ENCODE peak calls at places on chromosomes 16 and 17, in nine cellular contexts. One of them, this sample, is unnamed.

GRCh38 chr17:80117491-80118401 is 16.4 kb downstream of the GAA start:
- DNase-seq in NCI-H1105: no peak
- DNase-seq in activated CD8-positive, alpha-beta memory T cell treated with anti-CD3 and anti-CD28 coated beads for 48 hours: no peak
- DNase-seq in mesenchymal stem cell: no peak
- DNase-seq in activated naive CD4-positive, alpha-beta T cell treated with anti-CD3 and anti-CD28 coated beads, Interleukin-2, amount 10 ng/mL, durations not matched to agents 7 days and 5 days: no peak
- DNase-seq in kidney epithelial cell: no peak
- DNase-seq in HEK293T: no peak
- DNase-seq in GM23338: no peak
- DNase-seq in stimulated activated CD4-positive, alpha-beta T cell treated with anti-CD3 and anti-CD28 coated beads, Interleukin-1b, Interleukin-23, amount 100 ng/mL, for 24 hours: no peak
- DNase-seq in this sample: no peak

GRCh38 chr17:20852541-20853370 is 190.1 kb downstream of the USP22 start:
- DNase-seq in NCI-H1105: peak
- DNase-seq in activated CD8-positive, alpha-beta memory T cell treated with anti-CD3 and anti-CD28 coated beads for 48 hours: no peak
- DNase-seq in mesenchymal stem cell: peak
- DNase-seq in activated naive CD4-positive, alpha-beta T cell treated with anti-CD3 and anti-CD28 coated beads, Interleukin-2, amount 10 ng/mL, durations not matched to agents 7 days and 5 days: peak
- DNase-seq in kidney epithelial cell: no peak
- DNase-seq in HEK293T: peak
- DNase-seq in GM23338: peak
- DNase-seq in stimulated activated CD4-positive, alpha-beta T cell treated with anti-CD3 and anti-CD28 coated beads, Interleukin-1b, Interleukin-23, amount 100 ng/mL, for 24 hours: no peak
- DNase-seq in this sample: peak

GRCh38 chr16:65964752-65965151 is 401.7 kb upstream of the CDH5 start:
- DNase-seq in NCI-H1105: no peak
- DNase-seq in activated CD8-positive, alpha-beta memory T cell treated with anti-CD3 and anti-CD28 coated beads for 48 hours: no peak
- DNase-seq in mesenchymal stem cell: no peak
- DNase-seq in activated naive CD4-positive, alpha-beta T cell treated with anti-CD3 and anti-CD28 coated beads, Interleukin-2, amount 10 ng/mL, durations not matched to agents 7 days and 5 days: no peak
- DNase-seq in kidney epithelial cell: no peak
- DNase-seq in HEK293T: no peak
- DNase-seq in GM23338: peak
- DNase-seq in stimulated activated CD4-positive, alpha-beta T cell treated with anti-CD3 and anti-CD28 coated beads, Interleukin-1b, Interleukin-23, amount 100 ng/mL, for 24 hours: no peak
- DNase-seq in this sample: no peak

GRCh38 chr16:67200491-67200890 is 1.6 kb downstream of the ELMO3 start:
- DNase-seq in NCI-H1105: no peak
- DNase-seq in activated CD8-positive, alpha-beta memory T cell treated with anti-CD3 and anti-CD28 coated beads for 48 hours: no peak
- DNase-seq in mesenchymal stem cell: no peak
- DNase-seq in activated naive CD4-positive, alpha-beta T cell treated with anti-CD3 and anti-CD28 coated beads, Interleukin-2, amount 10 ng/mL, durations not matched to agents 7 days and 5 days: no peak
- DNase-seq in kidney epithelial cell: no peak
- DNase-seq in HEK293T: no peak
- DNase-seq in GM23338: no peak
- DNase-seq in stimulated activated CD4-positive, alpha-beta T cell treated with anti-CD3 and anti-CD28 coated beads, Interleukin-1b, Interleukin-23, amount 100 ng/mL, for 24 hours: no peak
- DNase-seq in this sample: no peak

GRCh38 chr17:61402978-61403845 is 3.6 kb downstream of the TBX2 start:
- DNase-seq in NCI-H1105: peak
- DNase-seq in activated CD8-positive, alpha-beta memory T cell treated with anti-CD3 and anti-CD28 coated beads for 48 hours: no peak
- DNase-seq in mesenchymal stem cell: peak
- DNase-seq in activated naive CD4-positive, alpha-beta T cell treated with anti-CD3 and anti-CD28 coated beads, Interleukin-2, amount 10 ng/mL, durations not matched to agents 7 days and 5 days: peak
- DNase-seq in kidney epithelial cell: no peak
- DNase-seq in HEK293T: no peak
- DNase-seq in GM23338: peak
- DNase-seq in stimulated activated CD4-positive, alpha-beta T cell treated with anti-CD3 and anti-CD28 coated beads, Interleukin-1b, Interleukin-23, amount 100 ng/mL, for 24 hours: no peak
- DNase-seq in this sample: no peak

GRCh38 chr17:64641499-64641898 is 20.6 kb downstream of the SMURF2 start:
- DNase-seq in NCI-H1105: no peak
- DNase-seq in activated CD8-positive, alpha-beta memory T cell treated with anti-CD3 and anti-CD28 coated beads for 48 hours: no peak
- DNase-seq in mesenchymal stem cell: peak
- DNase-seq in activated naive CD4-positive, alpha-beta T cell treated with anti-CD3 and anti-CD28 coated beads, Interleukin-2, amount 10 ng/mL, durations not matched to agents 7 days and 5 days: no peak
- DNase-seq in kidney epithelial cell: no peak
- DNase-seq in HEK293T: peak
- DNase-seq in GM23338: no peak
- DNase-seq in stimulated activated CD4-positive, alpha-beta T cell treated with anti-CD3 and anti-CD28 coated beads, Interleukin-1b, Interleukin-23, amount 100 ng/mL, for 24 hours: no peak
- DNase-seq in this sample: no peak

GRCh38 chr16:27291106-27291505 is 22.5 kb upstream of the NSMCE1 start:
- DNase-seq in NCI-H1105: no peak
- DNase-seq in activated CD8-positive, alpha-beta memory T cell treated with anti-CD3 and anti-CD28 coated beads for 48 hours: no peak
- DNase-seq in mesenchymal stem cell: no peak
- DNase-seq in activated naive CD4-positive, alpha-beta T cell treated with anti-CD3 and anti-CD28 coated beads, Interleukin-2, amount 10 ng/mL, durations not matched to agents 7 days and 5 days: no peak
- DNase-seq in kidney epithelial cell: no peak
- DNase-seq in HEK293T: no peak
- DNase-seq in GM23338: no peak
- DNase-seq in stimulated activated CD4-positive, alpha-beta T cell treated with anti-CD3 and anti-CD28 coated beads, Interleukin-1b, Interleukin-23, amount 100 ng/mL, for 24 hours: no peak
- DNase-seq in this sample: no peak

GRCh38 chr16:66324785-66325184 is 41.7 kb upstream of the CDH5 start:
- DNase-seq in NCI-H1105: no peak
- DNase-seq in activated CD8-positive, alpha-beta memory T cell treated with anti-CD3 and anti-CD28 coated beads for 48 hours: no peak
- DNase-seq in mesenchymal stem cell: peak
- DNase-seq in activated naive CD4-positive, alpha-beta T cell treated with anti-CD3 and anti-CD28 coated beads, Interleukin-2, amount 10 ng/mL, durations not matched to agents 7 days and 5 days: no peak
- DNase-seq in kidney epithelial cell: no peak
- DNase-seq in HEK293T: peak
- DNase-seq in GM23338: peak
- DNase-seq in stimulated activated CD4-positive, alpha-beta T cell treated with anti-CD3 and anti-CD28 coated beads, Interleukin-1b, Interleukin-23, amount 100 ng/mL, for 24 hours: no peak
- DNase-seq in this sample: peak

GRCh38 chr17:61723183-61723582 is 132.2 kb upstream of the NACA2 start:
- DNase-seq in NCI-H1105: no peak
- DNase-seq in activated CD8-positive, alpha-beta memory T cell treated with anti-CD3 and anti-CD28 coated beads for 48 hours: no peak
- DNase-seq in mesenchymal stem cell: no peak
- DNase-seq in activated naive CD4-positive, alpha-beta T cell treated with anti-CD3 and anti-CD28 coated beads, Interleukin-2, amount 10 ng/mL, durations not matched to agents 7 days and 5 days: no peak
- DNase-seq in kidney epithelial cell: no peak
- DNase-seq in HEK293T: no peak
- DNase-seq in GM23338: no peak
- DNase-seq in stimulated activated CD4-positive, alpha-beta T cell treated with anti-CD3 and anti-CD28 coated beads, Interleukin-1b, Interleukin-23, amount 100 ng/mL, for 24 hours: no peak
- DNase-seq in this sample: no peak

GRCh38 chr16:77692612-77693011 is 29.7 kb upstream of the NUDT7 start:
- DNase-seq in NCI-H1105: no peak
- DNase-seq in activated CD8-positive, alpha-beta memory T cell treated with anti-CD3 and anti-CD28 coated beads for 48 hours: no peak
- DNase-seq in mesenchymal stem cell: no peak
- DNase-seq in activated naive CD4-positive, alpha-beta T cell treated with anti-CD3 and anti-CD28 coated beads, Interleukin-2, amount 10 ng/mL, durations not matched to agents 7 days and 5 days: no peak
- DNase-seq in kidney epithelial cell: no peak
- DNase-seq in HEK293T: no peak
- DNase-seq in GM23338: no peak
- DNase-seq in stimulated activated CD4-positive, alpha-beta T cell treated with anti-CD3 and anti-CD28 coated beads, Interleukin-1b, Interleukin-23, amount 100 ng/mL, for 24 hours: no peak
- DNase-seq in this sample: no peak

GRCh38 chr17:35890774-35891155 is 10.6 kb upstream of the CCL5 start:
- DNase-seq in NCI-H1105: peak
- DNase-seq in activated CD8-positive, alpha-beta memory T cell treated with anti-CD3 and anti-CD28 coated beads for 48 hours: no peak
- DNase-seq in mesenchymal stem cell: no peak
- DNase-seq in activated naive CD4-positive, alpha-beta T cell treated with anti-CD3 and anti-CD28 coated beads, Interleukin-2, amount 10 ng/mL, durations not matched to agents 7 days and 5 days: peak
- DNase-seq in kidney epithelial cell: no peak
- DNase-seq in HEK293T: no peak
- DNase-seq in GM23338: peak
- DNase-seq in stimulated activated CD4-positive, alpha-beta T cell treated with anti-CD3 and anti-CD28 coated beads, Interleukin-1b, Interleukin-23, amount 100 ng/mL, for 24 hours: no peak
- DNase-seq in this sample: no peak

GRCh38 chr16:10607157-10607556 is 26.8 kb upstream of the EMP2 start:
- DNase-seq in NCI-H1105: no peak
- DNase-seq in activated CD8-positive, alpha-beta memory T cell treated with anti-CD3 and anti-CD28 coated beads for 48 hours: no peak
- DNase-seq in mesenchymal stem cell: no peak
- DNase-seq in activated naive CD4-positive, alpha-beta T cell treated with anti-CD3 and anti-CD28 coated beads, Interleukin-2, amount 10 ng/mL, durations not matched to agents 7 days and 5 days: no peak
- DNase-seq in kidney epithelial cell: no peak
- DNase-seq in HEK293T: no peak
- DNase-seq in GM23338: no peak
- DNase-seq in stimulated activated CD4-positive, alpha-beta T cell treated with anti-CD3 and anti-CD28 coated beads, Interleukin-1b, Interleukin-23, amount 100 ng/mL, for 24 hours: no peak
- DNase-seq in this sample: no peak

GRCh38 chr16:68069511-68070248 is 15.5 kb upstream of the NFATC3 start:
- DNase-seq in NCI-H1105: no peak
- DNase-seq in activated CD8-positive, alpha-beta memory T cell treated with anti-CD3 and anti-CD28 coated beads for 48 hours: no peak
- DNase-seq in mesenchymal stem cell: no peak
- DNase-seq in activated naive CD4-positive, alpha-beta T cell treated with anti-CD3 and anti-CD28 coated beads, Interleukin-2, amount 10 ng/mL, durations not matched to agents 7 days and 5 days: peak
- DNase-seq in kidney epithelial cell: no peak
- DNase-seq in HEK293T: no peak
- DNase-seq in GM23338: no peak
- DNase-seq in stimulated activated CD4-positive, alpha-beta T cell treated with anti-CD3 and anti-CD28 coated beads, Interleukin-1b, Interleukin-23, amount 100 ng/mL, for 24 hours: no peak
- DNase-seq in this sample: peak

GRCh38 chr16:3375680-3376079 is 20.0 kb downstream of the OR2C1 start:
- DNase-seq in NCI-H1105: no peak
- DNase-seq in activated CD8-positive, alpha-beta memory T cell treated with anti-CD3 and anti-CD28 coated beads for 48 hours: no peak
- DNase-seq in mesenchymal stem cell: no peak
- DNase-seq in activated naive CD4-positive, alpha-beta T cell treated with anti-CD3 and anti-CD28 coated beads, Interleukin-2, amount 10 ng/mL, durations not matched to agents 7 days and 5 days: no peak
- DNase-seq in kidney epithelial cell: no peak
- DNase-seq in HEK293T: no peak
- DNase-seq in GM23338: no peak
- DNase-seq in stimulated activated CD4-positive, alpha-beta T cell treated with anti-CD3 and anti-CD28 coated beads, Interleukin-1b, Interleukin-23, amount 100 ng/mL, for 24 hours: no peak
- DNase-seq in this sample: no peak

GRCh38 chr17:42120161-42121065 is 754 bp downstream of the KAT2A start:
- DNase-seq in NCI-H1105: no peak
- DNase-seq in activated CD8-positive, alpha-beta memory T cell treated with anti-CD3 and anti-CD28 coated beads for 48 hours: no peak
- DNase-seq in mesenchymal stem cell: no peak
- DNase-seq in activated naive CD4-positive, alpha-beta T cell treated with anti-CD3 and anti-CD28 coated beads, Interleukin-2, amount 10 ng/mL, durations not matched to agents 7 days and 5 days: peak
- DNase-seq in kidney epithelial cell: no peak
- DNase-seq in HEK293T: peak
- DNase-seq in GM23338: peak
- DNase-seq in stimulated activated CD4-positive, alpha-beta T cell treated with anti-CD3 and anti-CD28 coated beads, Interleukin-1b, Interleukin-23, amount 100 ng/mL, for 24 hours: no peak
- DNase-seq in this sample: no peak

GRCh38 chr17:60148300-60148838 is 1.4 kb upstream of the CA4 start:
- DNase-seq in NCI-H1105: no peak
- DNase-seq in activated CD8-positive, alpha-beta memory T cell treated with anti-CD3 and anti-CD28 coated beads for 48 hours: no peak
- DNase-seq in mesenchymal stem cell: no peak
- DNase-seq in activated naive CD4-positive, alpha-beta T cell treated with anti-CD3 and anti-CD28 coated beads, Interleukin-2, amount 10 ng/mL, durations not matched to agents 7 days and 5 days: no peak
- DNase-seq in kidney epithelial cell: no peak
- DNase-seq in HEK293T: no peak
- DNase-seq in GM23338: peak
- DNase-seq in stimulated activated CD4-positive, alpha-beta T cell treated with anti-CD3 and anti-CD28 coated beads, Interleukin-1b, Interleukin-23, amount 100 ng/mL, for 24 hours: no peak
- DNase-seq in this sample: no peak

GRCh38 chr16:86261379-86261778 is 248.9 kb upstream of the FOXF1 start:
- DNase-seq in NCI-H1105: no peak
- DNase-seq in activated CD8-positive, alpha-beta memory T cell treated with anti-CD3 and anti-CD28 coated beads for 48 hours: no peak
- DNase-seq in mesenchymal stem cell: peak
- DNase-seq in activated naive CD4-positive, alpha-beta T cell treated with anti-CD3 and anti-CD28 coated beads, Interleukin-2, amount 10 ng/mL, durations not matched to agents 7 days and 5 days: no peak
- DNase-seq in kidney epithelial cell: no peak
- DNase-seq in HEK293T: peak
- DNase-seq in GM23338: no peak
- DNase-seq in stimulated activated CD4-positive, alpha-beta T cell treated with anti-CD3 and anti-CD28 coated beads, Interleukin-1b, Interleukin-23, amount 100 ng/mL, for 24 hours: no peak
- DNase-seq in this sample: no peak

GRCh38 chr17:66923881-66924280 is 40.6 kb upstream of the CACNG4 start:
- DNase-seq in NCI-H1105: no peak
- DNase-seq in activated CD8-positive, alpha-beta memory T cell treated with anti-CD3 and anti-CD28 coated beads for 48 hours: no peak
- DNase-seq in mesenchymal stem cell: no peak
- DNase-seq in activated naive CD4-positive, alpha-beta T cell treated with anti-CD3 and anti-CD28 coated beads, Interleukin-2, amount 10 ng/mL, durations not matched to agents 7 days and 5 days: no peak
- DNase-seq in kidney epithelial cell: no peak
- DNase-seq in HEK293T: no peak
- DNase-seq in GM23338: no peak
- DNase-seq in stimulated activated CD4-positive, alpha-beta T cell treated with anti-CD3 and anti-CD28 coated beads, Interleukin-1b, Interleukin-23, amount 100 ng/mL, for 24 hours: no peak
- DNase-seq in this sample: no peak

GRCh38 chr17:17491546-17491988 is 4.6 kb downstream of the RASD1 start:
- DNase-seq in NCI-H1105: no peak
- DNase-seq in activated CD8-positive, alpha-beta memory T cell treated with anti-CD3 and anti-CD28 coated beads for 48 hours: no peak
- DNase-seq in mesenchymal stem cell: no peak
- DNase-seq in activated naive CD4-positive, alpha-beta T cell treated with anti-CD3 and anti-CD28 coated beads, Interleukin-2, amount 10 ng/mL, durations not matched to agents 7 days and 5 days: no peak
- DNase-seq in kidney epithelial cell: no peak
- DNase-seq in HEK293T: no peak
- DNase-seq in GM23338: no peak
- DNase-seq in stimulated activated CD4-positive, alpha-beta T cell treated with anti-CD3 and anti-CD28 coated beads, Interleukin-1b, Interleukin-23, amount 100 ng/mL, for 24 hours: no peak
- DNase-seq in this sample: no peak

GRCh38 chr17:76136276-76137025 is 4.6 kb downstream of the FOXJ1 start:
- DNase-seq in NCI-H1105: no peak
- DNase-seq in activated CD8-positive, alpha-beta memory T cell treated with anti-CD3 and anti-CD28 coated beads for 48 hours: no peak
- DNase-seq in mesenchymal stem cell: no peak
- DNase-seq in activated naive CD4-positive, alpha-beta T cell treated with anti-CD3 and anti-CD28 coated beads, Interleukin-2, amount 10 ng/mL, durations not matched to agents 7 days and 5 days: peak
- DNase-seq in kidney epithelial cell: no peak
- DNase-seq in HEK293T: no peak
- DNase-seq in GM23338: peak
- DNase-seq in stimulated activated CD4-positive, alpha-beta T cell treated with anti-CD3 and anti-CD28 coated beads, Interleukin-1b, Interleukin-23, amount 100 ng/mL, for 24 hours: no peak
- DNase-seq in this sample: peak

GRCh38 chr16:20889625-20890275 is 10.4 kb downstream of the DCUN1D3 start:
- DNase-seq in NCI-H1105: no peak
- DNase-seq in activated CD8-positive, alpha-beta memory T cell treated with anti-CD3 and anti-CD28 coated beads for 48 hours: no peak
- DNase-seq in mesenchymal stem cell: no peak
- DNase-seq in activated naive CD4-positive, alpha-beta T cell treated with anti-CD3 and anti-CD28 coated beads, Interleukin-2, amount 10 ng/mL, durations not matched to agents 7 days and 5 days: no peak
- DNase-seq in kidney epithelial cell: no peak
- DNase-seq in HEK293T: no peak
- DNase-seq in GM23338: peak
- DNase-seq in stimulated activated CD4-positive, alpha-beta T cell treated with anti-CD3 and anti-CD28 coated beads, Interleukin-1b, Interleukin-23, amount 100 ng/mL, for 24 hours: no peak
- DNase-seq in this sample: no peak

GRCh38 chr17:65055708-65056638 is 567 bp downstream of the GNA13 start:
- DNase-seq in NCI-H1105: no peak
- DNase-seq in activated CD8-positive, alpha-beta memory T cell treated with anti-CD3 and anti-CD28 coated beads for 48 hours: peak
- DNase-seq in mesenchymal stem cell: peak
- DNase-seq in activated naive CD4-positive, alpha-beta T cell treated with anti-CD3 and anti-CD28 coated beads, Interleukin-2, amount 10 ng/mL, durations not matched to agents 7 days and 5 days: peak
- DNase-seq in kidney epithelial cell: no peak
- DNase-seq in HEK293T: peak
- DNase-seq in GM23338: peak
- DNase-seq in stimulated activated CD4-positive, alpha-beta T cell treated with anti-CD3 and anti-CD28 coated beads, Interleukin-1b, Interleukin-23, amount 100 ng/mL, for 24 hours: peak
- DNase-seq in this sample: no peak

GRCh38 chr17:79942591-79943353 is 92.9 kb downstream of the TBC1D16 start:
- DNase-seq in NCI-H1105: no peak
- DNase-seq in activated CD8-positive, alpha-beta memory T cell treated with anti-CD3 and anti-CD28 coated beads for 48 hours: no peak
- DNase-seq in mesenchymal stem cell: no peak
- DNase-seq in activated naive CD4-positive, alpha-beta T cell treated with anti-CD3 and anti-CD28 coated beads, Interleukin-2, amount 10 ng/mL, durations not matched to agents 7 days and 5 days: peak
- DNase-seq in kidney epithelial cell: no peak
- DNase-seq in HEK293T: no peak
- DNase-seq in GM23338: no peak
- DNase-seq in stimulated activated CD4-positive, alpha-beta T cell treated with anti-CD3 and anti-CD28 coated beads, Interleukin-1b, Interleukin-23, amount 100 ng/mL, for 24 hours: no peak
- DNase-seq in this sample: no peak

GRCh38 chr16:27762441-27762840 is 212.5 kb downstream of the KATNIP start:
- DNase-seq in NCI-H1105: no peak
- DNase-seq in activated CD8-positive, alpha-beta memory T cell treated with anti-CD3 and anti-CD28 coated beads for 48 hours: no peak
- DNase-seq in mesenchymal stem cell: peak
- DNase-seq in activated naive CD4-positive, alpha-beta T cell treated with anti-CD3 and anti-CD28 coated beads, Interleukin-2, amount 10 ng/mL, durations not matched to agents 7 days and 5 days: no peak
- DNase-seq in kidney epithelial cell: peak
- DNase-seq in HEK293T: no peak
- DNase-seq in GM23338: no peak
- DNase-seq in stimulated activated CD4-positive, alpha-beta T cell treated with anti-CD3 and anti-CD28 coated beads, Interleukin-1b, Interleukin-23, amount 100 ng/mL, for 24 hours: no peak
- DNase-seq in this sample: no peak

GRCh38 chr16:14181371-14182050 is 110.4 kb downstream of the MRTFB start:
- DNase-seq in NCI-H1105: no peak
- DNase-seq in activated CD8-positive, alpha-beta memory T cell treated with anti-CD3 and anti-CD28 coated beads for 48 hours: no peak
- DNase-seq in mesenchymal stem cell: peak
- DNase-seq in activated naive CD4-positive, alpha-beta T cell treated with anti-CD3 and anti-CD28 coated beads, Interleukin-2, amount 10 ng/mL, durations not matched to agents 7 days and 5 days: no peak
- DNase-seq in kidney epithelial cell: no peak
- DNase-seq in HEK293T: no peak
- DNase-seq in GM23338: no peak
- DNase-seq in stimulated activated CD4-positive, alpha-beta T cell treated with anti-CD3 and anti-CD28 coated beads, Interleukin-1b, Interleukin-23, amount 100 ng/mL, for 24 hours: no peak
- DNase-seq in this sample: no peak

GRCh38 chr17:82468692-82469091 is 10.2 kb downstream of the NARF start:
- DNase-seq in NCI-H1105: no peak
- DNase-seq in activated CD8-positive, alpha-beta memory T cell treated with anti-CD3 and anti-CD28 coated beads for 48 hours: no peak
- DNase-seq in mesenchymal stem cell: peak
- DNase-seq in activated naive CD4-positive, alpha-beta T cell treated with anti-CD3 and anti-CD28 coated beads, Interleukin-2, amount 10 ng/mL, durations not matched to agents 7 days and 5 days: no peak
- DNase-seq in kidney epithelial cell: no peak
- DNase-seq in HEK293T: no peak
- DNase-seq in GM23338: no peak
- DNase-seq in stimulated activated CD4-positive, alpha-beta T cell treated with anti-CD3 and anti-CD28 coated beads, Interleukin-1b, Interleukin-23, amount 100 ng/mL, for 24 hours: no peak
- DNase-seq in this sample: no peak

GRCh38 chr17:3993493-3994220 is 29.4 kb upstream of the ATP2A3 start:
- DNase-seq in NCI-H1105: no peak
- DNase-seq in activated CD8-positive, alpha-beta memory T cell treated with anti-CD3 and anti-CD28 coated beads for 48 hours: no peak
- DNase-seq in mesenchymal stem cell: peak
- DNase-seq in activated naive CD4-positive, alpha-beta T cell treated with anti-CD3 and anti-CD28 coated beads, Interleukin-2, amount 10 ng/mL, durations not matched to agents 7 days and 5 days: peak
- DNase-seq in kidney epithelial cell: no peak
- DNase-seq in HEK293T: no peak
- DNase-seq in GM23338: no peak
- DNase-seq in stimulated activated CD4-positive, alpha-beta T cell treated with anti-CD3 and anti-CD28 coated beads, Interleukin-1b, Interleukin-23, amount 100 ng/mL, for 24 hours: no peak
- DNase-seq in this sample: no peak

GRCh38 chr16:73384561-73384960 is 336.6 kb upstream of the ZFHX3 start:
- DNase-seq in NCI-H1105: no peak
- DNase-seq in activated CD8-positive, alpha-beta memory T cell treated with anti-CD3 and anti-CD28 coated beads for 48 hours: no peak
- DNase-seq in mesenchymal stem cell: no peak
- DNase-seq in activated naive CD4-positive, alpha-beta T cell treated with anti-CD3 and anti-CD28 coated beads, Interleukin-2, amount 10 ng/mL, durations not matched to agents 7 days and 5 days: no peak
- DNase-seq in kidney epithelial cell: no peak
- DNase-seq in HEK293T: no peak
- DNase-seq in GM23338: no peak
- DNase-seq in stimulated activated CD4-positive, alpha-beta T cell treated with anti-CD3 and anti-CD28 coated beads, Interleukin-1b, Interleukin-23, amount 100 ng/mL, for 24 hours: no peak
- DNase-seq in this sample: no peak

GRCh38 chr17:61400058-61400785 is 579 bp downstream of the TBX2 start:
- DNase-seq in NCI-H1105: no peak
- DNase-seq in activated CD8-positive, alpha-beta memory T cell treated with anti-CD3 and anti-CD28 coated beads for 48 hours: no peak
- DNase-seq in mesenchymal stem cell: peak
- DNase-seq in activated naive CD4-positive, alpha-beta T cell treated with anti-CD3 and anti-CD28 coated beads, Interleukin-2, amount 10 ng/mL, durations not matched to agents 7 days and 5 days: no peak
- DNase-seq in kidney epithelial cell: no peak
- DNase-seq in HEK293T: peak
- DNase-seq in GM23338: peak
- DNase-seq in stimulated activated CD4-positive, alpha-beta T cell treated with anti-CD3 and anti-CD28 coated beads, Interleukin-1b, Interleukin-23, amount 100 ng/mL, for 24 hours: no peak
- DNase-seq in this sample: no peak

GRCh38 chr17:36529121-36529520 is 5.5 kb downstream of the MYO19 start:
- DNase-seq in NCI-H1105: no peak
- DNase-seq in activated CD8-positive, alpha-beta memory T cell treated with anti-CD3 and anti-CD28 coated beads for 48 hours: no peak
- DNase-seq in mesenchymal stem cell: peak
- DNase-seq in activated naive CD4-positive, alpha-beta T cell treated with anti-CD3 and anti-CD28 coated beads, Interleukin-2, amount 10 ng/mL, durations not matched to agents 7 days and 5 days: no peak
- DNase-seq in kidney epithelial cell: no peak
- DNase-seq in HEK293T: no peak
- DNase-seq in GM23338: no peak
- DNase-seq in stimulated activated CD4-positive, alpha-beta T cell treated with anti-CD3 and anti-CD28 coated beads, Interleukin-1b, Interleukin-23, amount 100 ng/mL, for 24 hours: no peak
- DNase-seq in this sample: no peak